ENCODE peak calls at places on chromosomes 13 and 19, in six cellular contexts. One of them, this sample, is unnamed.

GRCh38 chr13:111976474-111977183 is 90.3 kb upstream of the SOX1 start:
- DNase-seq in tibial nerve: no peak
- DNase-seq in CD8-positive, alpha-beta T cell: no peak
- DNase-seq in endodermal cell: no peak
- DNase-seq in esophagus squamous epithelium: no peak
- DNase-seq in psoas muscle: no peak
- DNase-seq in this sample: no peak

GRCh38 chr13:76969488-76970365 is 21.4 kb downstream of the ACOD1 start:
- DNase-seq in tibial nerve: no peak
- DNase-seq in CD8-positive, alpha-beta T cell: no peak
- DNase-seq in endodermal cell: no peak
- DNase-seq in esophagus squamous epithelium: no peak
- DNase-seq in psoas muscle: no peak
- DNase-seq in this sample: no peak

GRCh38 chr19:6068711-6069110 is 41.6 kb downstream of the RFX2 start:
- DNase-seq in tibial nerve: no peak
- DNase-seq in CD8-positive, alpha-beta T cell: no peak
- DNase-seq in endodermal cell: no peak
- DNase-seq in esophagus squamous epithelium: no peak
- DNase-seq in psoas muscle: no peak
- DNase-seq in this sample: no peak

GRCh38 chr13:100510208-100510997 is 78.2 kb downstream of the GGACT start:
- DNase-seq in tibial nerve: no peak
- DNase-seq in CD8-positive, alpha-beta T cell: no peak
- DNase-seq in endodermal cell: peak
- DNase-seq in esophagus squamous epithelium: no peak
- DNase-seq in psoas muscle: no peak
- DNase-seq in this sample: no peak

GRCh38 chr13:95636853-95637252 is 7.7 kb downstream of the DZIP1 start:
- DNase-seq in tibial nerve: no peak
- DNase-seq in CD8-positive, alpha-beta T cell: no peak
- DNase-seq in endodermal cell: no peak
- DNase-seq in esophagus squamous epithelium: no peak
- DNase-seq in psoas muscle: no peak
- DNase-seq in this sample: no peak

GRCh38 chr13:112129557-112129956 is 62.6 kb downstream of the SOX1 start:
- DNase-seq in tibial nerve: no peak
- DNase-seq in CD8-positive, alpha-beta T cell: no peak
- DNase-seq in endodermal cell: peak
- DNase-seq in esophagus squamous epithelium: no peak
- DNase-seq in psoas muscle: no peak
- DNase-seq in this sample: no peak

GRCh38 chr13:23391752-23392151 is 41.8 kb downstream of the SACS start:
- DNase-seq in tibial nerve: no peak
- DNase-seq in CD8-positive, alpha-beta T cell: no peak
- DNase-seq in endodermal cell: no peak
- DNase-seq in esophagus squamous epithelium: no peak
- DNase-seq in psoas muscle: no peak
- DNase-seq in this sample: no peak

GRCh38 chr13:26132756-26133155 is 80.9 kb upstream of the SHISA2 start:
- DNase-seq in tibial nerve: no peak
- DNase-seq in CD8-positive, alpha-beta T cell: no peak
- DNase-seq in endodermal cell: no peak
- DNase-seq in esophagus squamous epithelium: no peak
- DNase-seq in psoas muscle: no peak
- DNase-seq in this sample: no peak

GRCh38 chr19:47541507-47541906 is 26.6 kb upstream of the NAPA start:
- DNase-seq in tibial nerve: no peak
- DNase-seq in CD8-positive, alpha-beta T cell: peak
- DNase-seq in endodermal cell: no peak
- DNase-seq in esophagus squamous epithelium: no peak
- DNase-seq in psoas muscle: no peak
- DNase-seq in this sample: no peak

GRCh38 chr19:29285878-29286277 is 72.9 kb upstream of the UQCRFS1 start:
- DNase-seq in tibial nerve: no peak
- DNase-seq in CD8-positive, alpha-beta T cell: no peak
- DNase-seq in endodermal cell: peak
- DNase-seq in esophagus squamous epithelium: no peak
- DNase-seq in psoas muscle: no peak
- DNase-seq in this sample: no peak

GRCh38 chr13:49690990-49691886 is at the start of gene EBPL:
- DNase-seq in tibial nerve: peak
- DNase-seq in CD8-positive, alpha-beta T cell: peak
- DNase-seq in endodermal cell: peak
- DNase-seq in esophagus squamous epithelium: peak
- DNase-seq in psoas muscle: peak
- DNase-seq in this sample: peak

GRCh38 chr13:35649162-35649561 is 172.7 kb upstream of the MAB21L1 start:
- DNase-seq in tibial nerve: peak
- DNase-seq in CD8-positive, alpha-beta T cell: no peak
- DNase-seq in endodermal cell: no peak
- DNase-seq in esophagus squamous epithelium: no peak
- DNase-seq in psoas muscle: no peak
- DNase-seq in this sample: no peak

GRCh38 chr13:20398459-20398858 is 127.2 kb downstream of the CRYL1 start:
- DNase-seq in tibial nerve: no peak
- DNase-seq in CD8-positive, alpha-beta T cell: no peak
- DNase-seq in endodermal cell: no peak
- DNase-seq in esophagus squamous epithelium: no peak
- DNase-seq in psoas muscle: no peak
- DNase-seq in this sample: no peak

GRCh38 chr19:47414469-47414868 is 4.9 kb downstream of the MEIS3 start:
- DNase-seq in tibial nerve: no peak
- DNase-seq in CD8-positive, alpha-beta T cell: no peak
- DNase-seq in endodermal cell: peak
- DNase-seq in esophagus squamous epithelium: no peak
- DNase-seq in psoas muscle: no peak
- DNase-seq in this sample: no peak

GRCh38 chr13:107767119-107767518 is 448.2 kb downstream of the LIG4 start:
- DNase-seq in tibial nerve: no peak
- DNase-seq in CD8-positive, alpha-beta T cell: no peak
- DNase-seq in endodermal cell: no peak
- DNase-seq in esophagus squamous epithelium: no peak
- DNase-seq in psoas muscle: no peak
- DNase-seq in this sample: no peak

GRCh38 chr13:107764012-107764411 is 451.3 kb downstream of the LIG4 start:
- DNase-seq in tibial nerve: no peak
- DNase-seq in CD8-positive, alpha-beta T cell: no peak
- DNase-seq in endodermal cell: no peak
- DNase-seq in esophagus squamous epithelium: no peak
- DNase-seq in psoas muscle: no peak
- DNase-seq in this sample: no peak

GRCh38 chr13:107770541-107770940 is 444.8 kb downstream of the LIG4 start:
- DNase-seq in tibial nerve: no peak
- DNase-seq in CD8-positive, alpha-beta T cell: no peak
- DNase-seq in endodermal cell: no peak
- DNase-seq in esophagus squamous epithelium: no peak
- DNase-seq in psoas muscle: no peak
- DNase-seq in this sample: no peak

DNA sequence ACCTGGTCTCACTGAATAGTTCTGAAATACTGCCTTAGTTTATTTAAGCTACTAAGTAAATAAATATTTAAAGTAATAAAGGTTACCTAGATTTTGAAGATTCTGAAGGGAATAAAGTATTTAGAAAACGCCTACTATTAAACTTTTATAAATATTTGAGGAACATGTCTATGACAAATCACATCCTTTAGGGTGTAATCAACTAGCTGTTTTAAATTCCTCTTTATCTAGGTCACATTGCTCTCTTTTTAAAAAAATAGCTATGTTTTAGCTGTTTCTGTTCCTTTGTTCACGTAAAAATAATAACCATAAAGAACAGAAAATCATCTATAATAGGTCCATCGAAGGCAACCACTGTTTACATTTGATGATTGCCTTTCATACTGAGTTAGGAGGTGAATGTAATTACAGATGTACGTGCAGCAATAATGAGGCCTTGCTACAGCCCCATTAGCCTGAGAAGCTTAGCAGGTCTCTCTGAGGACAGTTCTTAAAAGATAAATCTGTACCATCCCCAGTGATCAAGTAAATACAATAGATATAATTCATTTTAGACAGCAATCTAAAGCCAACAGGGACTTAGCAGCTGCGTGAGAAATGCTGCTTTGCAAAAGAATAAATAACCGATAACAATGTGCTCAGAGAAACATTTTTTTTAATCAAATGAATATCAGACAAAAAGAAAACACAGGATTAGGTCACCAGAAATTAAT is 449.5 kb downstream of the LIG4 start:
- DNase-seq in tibial nerve: no peak
- DNase-seq in CD8-positive, alpha-beta T cell: no peak
- DNase-seq in endodermal cell: no peak
- DNase-seq in esophagus squamous epithelium: no peak
- DNase-seq in psoas muscle: no peak
- DNase-seq in this sample: no peak
- H3K27ac ChIP-seq in tibial nerve: no peak
- H3K27ac ChIP-seq in CD8-positive, alpha-beta T cell: no peak
- H3K27ac ChIP-seq in endodermal cell: no peak
- H3K27ac ChIP-seq in esophagus squamous epithelium: no peak
- H3K27ac ChIP-seq in psoas muscle: no peak
- H3K27ac ChIP-seq in this sample: no peak

DNA sequence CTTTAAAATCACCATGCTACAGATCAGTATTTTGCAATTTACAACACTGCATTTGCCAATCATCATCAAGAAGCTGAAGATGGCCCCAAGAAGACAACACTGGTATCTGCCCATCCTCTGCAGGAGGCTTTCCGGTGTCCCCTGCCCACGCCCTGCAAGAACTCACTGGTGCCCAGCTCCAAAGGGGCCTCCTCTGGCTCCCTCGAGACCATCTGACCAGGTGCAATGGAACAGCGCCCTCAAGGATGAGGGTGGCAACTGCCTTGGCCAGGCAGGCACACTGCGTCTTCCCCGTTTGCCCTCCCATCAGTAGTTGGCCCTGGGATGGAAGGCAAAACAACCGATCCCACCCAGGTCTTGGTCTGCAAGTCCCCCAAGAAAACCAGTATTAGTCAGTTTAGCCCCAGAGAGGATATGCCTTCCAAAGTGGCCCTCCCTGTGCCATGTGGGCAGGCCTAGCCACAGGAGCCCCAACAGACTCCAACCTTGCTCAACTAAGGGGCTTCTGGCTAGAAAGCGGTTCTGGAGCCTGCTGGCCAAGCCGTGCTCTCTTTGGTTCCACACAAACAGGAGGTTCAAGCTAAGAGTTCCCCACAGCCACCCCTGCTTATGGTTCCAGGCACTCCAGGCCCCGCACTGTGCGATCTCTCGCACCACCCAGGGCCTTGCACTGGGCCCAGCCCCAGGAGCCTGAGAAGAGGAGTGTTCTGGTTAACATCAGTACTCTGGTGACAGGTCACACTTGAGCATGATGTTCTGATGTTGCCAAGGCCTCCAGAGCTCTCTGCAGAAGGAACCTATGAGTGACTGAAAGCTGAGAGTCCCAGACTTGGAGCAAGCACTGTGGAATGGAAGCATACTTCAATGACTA is 4.7 kb downstream of the PCID2 start:
- DNase-seq in tibial nerve: no peak
- DNase-seq in CD8-positive, alpha-beta T cell: no peak
- DNase-seq in endodermal cell: no peak
- DNase-seq in esophagus squamous epithelium: no peak
- DNase-seq in psoas muscle: no peak
- DNase-seq in this sample: no peak
- H3K27ac ChIP-seq in tibial nerve: no peak
- H3K27ac ChIP-seq in CD8-positive, alpha-beta T cell: no peak
- H3K27ac ChIP-seq in endodermal cell: no peak
- H3K27ac ChIP-seq in esophagus squamous epithelium: no peak
- H3K27ac ChIP-seq in psoas muscle: no peak
- H3K27ac ChIP-seq in this sample: no peak

GRCh38 chr13:39411501-39411900 is 191.5 kb downstream of the LHFPL6 start:
- DNase-seq in tibial nerve: no peak
- DNase-seq in CD8-positive, alpha-beta T cell: no peak
- DNase-seq in endodermal cell: no peak
- DNase-seq in esophagus squamous epithelium: no peak
- DNase-seq in psoas muscle: no peak
- DNase-seq in this sample: no peak

GRCh38 chr13:39408512-39408911 is 194.5 kb downstream of the LHFPL6 start:
- DNase-seq in tibial nerve: no peak
- DNase-seq in CD8-positive, alpha-beta T cell: no peak
- DNase-seq in endodermal cell: no peak
- DNase-seq in esophagus squamous epithelium: no peak
- DNase-seq in psoas muscle: no peak
- DNase-seq in this sample: no peak

GRCh38 chr13:39407138-39407537 is 195.9 kb downstream of the LHFPL6 start:
- DNase-seq in tibial nerve: no peak
- DNase-seq in CD8-positive, alpha-beta T cell: no peak
- DNase-seq in endodermal cell: no peak
- DNase-seq in esophagus squamous epithelium: no peak
- DNase-seq in psoas muscle: no peak
- DNase-seq in this sample: no peak

GRCh38 chr13:39407786-39408185 is 195.2 kb downstream of the LHFPL6 start:
- DNase-seq in tibial nerve: no peak
- DNase-seq in CD8-positive, alpha-beta T cell: no peak
- DNase-seq in endodermal cell: no peak
- DNase-seq in esophagus squamous epithelium: no peak
- DNase-seq in psoas muscle: no peak
- DNase-seq in this sample: no peak

GRCh38 chr13:39410089-39410901 is 192.7 kb downstream of the LHFPL6 start:
- DNase-seq in tibial nerve: no peak
- DNase-seq in CD8-positive, alpha-beta T cell: no peak
- DNase-seq in endodermal cell: no peak
- DNase-seq in esophagus squamous epithelium: no peak
- DNase-seq in psoas muscle: no peak
- DNase-seq in this sample: no peak
- H3K27ac ChIP-seq in tibial nerve: peak
- H3K27ac ChIP-seq in CD8-positive, alpha-beta T cell: no peak
- H3K27ac ChIP-seq in endodermal cell: peak
- H3K27ac ChIP-seq in esophagus squamous epithelium: peak
- H3K27ac ChIP-seq in psoas muscle: no peak
- H3K27ac ChIP-seq in this sample: no peak

GRCh38 chr13:107233541-107233940 is 665.6 kb upstream of the ARGLU1 start:
- DNase-seq in tibial nerve: no peak
- DNase-seq in CD8-positive, alpha-beta T cell: no peak
- DNase-seq in endodermal cell: no peak
- DNase-seq in esophagus squamous epithelium: no peak
- DNase-seq in psoas muscle: no peak
- DNase-seq in this sample: no peak

GRCh38 chr13:107242138-107242537 is 674.2 kb upstream of the ARGLU1 start:
- DNase-seq in tibial nerve: no peak
- DNase-seq in CD8-positive, alpha-beta T cell: no peak
- DNase-seq in endodermal cell: no peak
- DNase-seq in esophagus squamous epithelium: no peak
- DNase-seq in psoas muscle: no peak
- DNase-seq in this sample: no peak

GRCh38 chr13:107239213-107239612 is 671.3 kb upstream of the ARGLU1 start:
- DNase-seq in tibial nerve: no peak
- DNase-seq in CD8-positive, alpha-beta T cell: no peak
- DNase-seq in endodermal cell: no peak
- DNase-seq in esophagus squamous epithelium: no peak
- DNase-seq in psoas muscle: no peak
- DNase-seq in this sample: no peak

GRCh38 chr13:107234315-107234714 is 666.4 kb upstream of the ARGLU1 start:
- DNase-seq in tibial nerve: no peak
- DNase-seq in CD8-positive, alpha-beta T cell: no peak
- DNase-seq in endodermal cell: no peak
- DNase-seq in esophagus squamous epithelium: no peak
- DNase-seq in psoas muscle: no peak
- DNase-seq in this sample: no peak

DNA sequence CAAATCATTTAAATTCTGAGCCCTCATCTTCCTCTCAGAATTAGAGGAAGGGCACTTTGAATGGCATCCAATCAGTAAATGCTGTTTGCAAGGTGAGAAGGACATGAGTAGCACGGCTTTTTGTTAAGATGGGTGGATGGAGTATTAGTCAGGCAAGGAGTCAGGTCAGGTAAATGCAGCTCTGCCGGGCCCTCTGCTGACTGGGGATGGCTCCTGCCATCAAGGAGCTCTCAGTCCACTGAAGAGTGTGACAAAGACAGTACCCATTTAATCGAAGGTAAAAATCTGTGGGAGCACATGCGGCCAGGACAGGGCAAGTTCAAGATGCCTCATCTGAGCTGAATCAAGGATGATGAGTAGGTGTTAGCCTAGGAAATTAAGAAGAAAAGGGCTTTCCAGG is 670.3 kb upstream of the ARGLU1 start:
- DNase-seq in tibial nerve: no peak
- DNase-seq in CD8-positive, alpha-beta T cell: no peak
- DNase-seq in endodermal cell: no peak
- DNase-seq in esophagus squamous epithelium: no peak
- DNase-seq in psoas muscle: no peak
- DNase-seq in this sample: no peak
- H3K27ac ChIP-seq in tibial nerve: no peak
- H3K27ac ChIP-seq in CD8-positive, alpha-beta T cell: no peak
- H3K27ac ChIP-seq in endodermal cell: no peak
- H3K27ac ChIP-seq in esophagus squamous epithelium: no peak
- H3K27ac ChIP-seq in psoas muscle: no peak
- H3K27ac ChIP-seq in this sample: no peak

This sample was measured in thoracic aorta.